ENCODE peak calls at places on chromosomes 3 and 15, in six cellular contexts. Z is neuronal stem cell, X is IMR-90, V is H9, P is mesenchymal stem cell, D is H1. I is an unnamed sample.

GRCh38 chr3:116112686-116113085 is 332.6 kb downstream of the LSAMP start:
- DNase-seq in Z (no peak), X (peak), V (no peak), P (peak), D (no peak), I (no peak)

GRCh38 chr3:175741951-175742350 is 882.8 kb downstream of the NAALADL2 start:
- DNase-seq in Z (no peak), X (peak), V (no peak), P (peak), D (no peak), I (peak)

GRCh38 chr3:170007031-170007663 is 30.6 kb upstream of the GPR160 start:
- DNase-seq in Z (no peak), X (peak), V (no peak), P (peak), D (no peak), I (no peak)

GRCh38 chr15:83871808-83872559 is 218.1 kb downstream of the ADAMTSL3 start:
- DNase-seq in Z (no peak), X (peak), V (no peak), P (peak), D (no peak), I (peak)

GRCh38 chr3:61663728-61664492 is 102.5 kb downstream of the PTPRG start:
- DNase-seq in Z (no peak), X (peak), V (peak), P (peak), D (no peak), I (peak)

GRCh38 chr3:174440350-174440716 is 418.8 kb upstream of the NAALADL2 start:
- DNase-seq in Z (no peak), X (peak), V (no peak), P (no peak), D (no peak), I (peak)

GRCh38 chr15:50543556-50543955 is 2.9 kb downstream of the USP50 start:
- DNase-seq in Z (no peak), X (peak), V (no peak), P (no peak), D (no peak), I (no peak)

GRCh38 chr15:38169982-38170381 is 82.7 kb upstream of the SPRED1 start:
- DNase-seq in Z (no peak), X (peak), V (no peak), P (peak), D (no peak), I (no peak)

GRCh38 chr3:181075098-181075497 is 85.6 kb upstream of the DNAJC19 start:
- DNase-seq in Z (no peak), X (no peak), V (peak), P (no peak), D (no peak), I (peak)

GRCh38 chr3:56788506-56788905 is 13.2 kb downstream of the ARHGEF3 start:
- DNase-seq in Z (no peak), X (no peak), V (no peak), P (no peak), D (no peak), I (no peak)

GRCh38 chr3:172528677-172529076 is 5.4 kb upstream of the TNFSF10 start:
- DNase-seq in Z (no peak), X (no peak), V (no peak), P (no peak), D (no peak), I (no peak)

GRCh38 chr15:35657679-35658201 is 111.8 kb upstream of the DPH6 start:
- DNase-seq in Z (no peak), X (peak), V (no peak), P (no peak), D (no peak), I (no peak)

GRCh38 chr15:72345280-72345679 is 25.3 kb upstream of the CELF6 start:
- DNase-seq in Z (no peak), X (no peak), V (no peak), P (no peak), D (no peak), I (no peak)

GRCh38 chr15:74793135-74794028 is 11.5 kb downstream of the CSK start:
- DNase-seq in Z (no peak), X (no peak), V (no peak), P (peak), D (no peak), I (no peak)

GRCh38 chr3:188071636-188072035 is 82.3 kb upstream of the LPP start:
- DNase-seq in Z (no peak), X (peak), V (no peak), P (peak), D (no peak), I (no peak)

GRCh38 chr3:41137686-41138111 is 61.6 kb upstream of the CTNNB1 start:
- DNase-seq in Z (no peak), X (no peak), V (no peak), P (no peak), D (no peak), I (peak)

GRCh38 chr3:183555541-183556081 is at the start of gene KLHL6:
- DNase-seq in Z (no peak), X (no peak), V (no peak), P (no peak), D (no peak), I (peak)

GRCh38 chr3:42745776-42746454 is 27.1 kb downstream of the CCDC13 start:
- DNase-seq in Z (no peak), X (no peak), V (peak), P (no peak), D (no peak), I (peak)

GRCh38 chr15:67018026-67018425 is 47.4 kb upstream of the SMAD3 start:
- DNase-seq in Z (no peak), X (no peak), V (no peak), P (no peak), D (no peak), I (no peak)

GRCh38 chr3:15667484-15667883 is 65.9 kb downstream of the BTD start:
- DNase-seq in Z (no peak), X (no peak), V (no peak), P (no peak), D (no peak), I (no peak)

GRCh38 chr3:143674100-143674968 is 173.9 kb downstream of the SLC9A9 start:
- DNase-seq in Z (peak), X (peak), V (peak), P (peak), D (peak), I (peak)

GRCh38 chr15:69146724-69147435 is 13.6 kb upstream of the GLCE start:
- DNase-seq in Z (no peak), X (no peak), V (no peak), P (no peak), D (no peak), I (no peak)

GRCh38 chr15:25738171-25738792 is 124.8 kb downstream of the ATP10A start:
- DNase-seq in Z (no peak), X (peak), V (no peak), P (no peak), D (no peak), I (no peak)

GRCh38 chr3:109369510-109369909 is 32.2 kb upstream of the DPPA4 start:
- DNase-seq in Z (no peak), X (no peak), V (peak), P (peak), D (peak), I (peak)

GRCh38 chr3:184597783-184598182 is 36.2 kb downstream of the EPHB3 start:
- DNase-seq in Z (no peak), X (no peak), V (no peak), P (no peak), D (no peak), I (no peak)

GRCh38 chr3:169657351-169658124 is 6.0 kb downstream of the MECOM start:
- DNase-seq in Z (no peak), X (no peak), V (no peak), P (no peak), D (no peak), I (no peak)

GRCh38 chr15:92391640-92392039 is 2.0 kb upstream of the ST8SIA2 start:
- DNase-seq in Z (no peak), X (peak), V (peak), P (peak), D (no peak), I (peak)

GRCh38 chr3:197787412-197787811 is 3.6 kb upstream of the LRCH3 start:
- DNase-seq in Z (no peak), X (peak), V (no peak), P (no peak), D (no peak), I (no peak)

GRCh38 chr3:69305011-69305410 is 80.9 kb downstream of the FRMD4B start:
- DNase-seq in Z (no peak), X (no peak), V (no peak), P (peak), D (no peak), I (no peak)

GRCh38 chr3:114213262-114213668 is 24.1 kb downstream of the ZNF80 start:
- DNase-seq in Z (no peak), X (peak), V (no peak), P (peak), D (no peak), I (no peak)

DNA sequence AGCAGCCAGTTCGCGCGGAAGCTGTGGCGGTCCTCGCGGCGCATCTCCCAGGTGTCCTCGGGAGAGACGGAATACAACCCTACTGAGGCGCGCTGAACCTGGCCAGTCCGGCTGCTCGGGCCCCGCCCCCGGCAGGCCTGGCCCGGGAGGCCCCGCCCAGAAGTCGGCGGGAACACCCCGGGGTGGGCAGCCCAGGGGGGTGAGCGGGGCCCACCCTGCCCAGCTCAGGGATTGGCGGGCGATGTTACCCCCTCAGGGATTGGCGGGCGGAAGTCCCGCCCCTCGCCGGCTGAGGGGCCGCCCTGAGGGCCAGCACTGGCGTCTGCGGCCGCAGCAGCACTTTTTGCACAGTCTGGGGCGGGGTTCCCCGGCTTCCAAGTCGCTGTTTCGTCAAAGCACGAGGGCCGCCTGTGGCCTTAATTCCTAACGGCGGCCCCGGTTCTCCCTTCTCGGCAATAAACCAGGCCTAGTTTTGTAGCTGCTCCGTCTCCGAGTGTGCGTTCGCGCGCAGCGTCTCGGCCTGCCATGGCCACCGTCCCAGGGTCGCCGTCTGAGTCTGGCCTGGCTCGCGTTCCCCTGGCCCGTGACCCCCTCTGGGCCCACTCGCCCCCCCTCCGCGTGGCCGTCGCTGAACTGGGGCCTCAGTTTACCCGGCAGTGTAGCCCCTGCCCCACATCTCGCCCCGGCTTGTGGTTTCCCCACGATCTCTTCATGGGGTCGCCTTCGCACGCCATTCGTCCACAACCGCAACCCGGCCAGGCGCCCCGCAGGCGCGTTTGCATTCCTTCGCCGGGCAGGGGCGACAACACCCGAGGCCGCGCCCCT is 30.0 kb downstream of the NBEAL2 start:
- DNase-seq in Z (peak), X (peak), V (peak), P (peak), D (peak), I (peak)
- H3K4ac ChIP-seq in Z (no peak), X (peak), V (peak), P (peak), D (peak), I (no peak)

GRCh38 chr15:61888074-61888780 is 172.0 kb downstream of the VPS13C start:
- DNase-seq in Z (no peak), X (peak), V (no peak), P (no peak), D (no peak), I (no peak)
- H2BK15ac ChIP-seq in Z (no peak), X (no peak), V (no peak), P (no peak), D (no peak), I (no peak)

DNA sequence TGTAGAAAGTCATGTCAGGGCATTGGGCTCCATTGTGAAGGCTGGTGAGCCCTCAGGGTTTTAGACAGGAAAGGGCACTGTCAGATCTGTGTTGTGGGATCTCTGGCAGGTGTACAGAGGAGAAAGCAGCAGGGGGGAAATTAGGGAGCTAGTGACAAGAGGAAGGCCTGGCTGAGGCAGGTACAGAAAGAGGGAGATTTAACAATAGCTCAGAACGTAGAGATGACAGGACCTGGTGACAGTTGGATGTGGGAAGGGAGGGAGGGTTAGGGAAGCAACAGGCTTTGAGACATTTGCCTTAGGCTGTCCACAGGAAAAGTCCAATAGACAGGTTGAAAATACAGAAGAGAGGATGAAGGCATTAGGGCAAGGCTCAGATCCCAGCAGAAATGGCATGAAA is 288.1 kb downstream of the EPHB1 start:
- DNase-seq in Z (no peak), X (no peak), V (no peak), P (no peak), D (no peak), I (no peak)
- H3K4ac ChIP-seq in Z (no peak), X (no peak), V (no peak), P (no peak), D (no peak), I (no peak)

GRCh38 chr3:18946524-18946923 is 201.8 kb upstream of the KCNH8 start:
- DNase-seq in Z (peak), X (no peak), V (peak), P (no peak), D (peak), I (peak)

DNA sequence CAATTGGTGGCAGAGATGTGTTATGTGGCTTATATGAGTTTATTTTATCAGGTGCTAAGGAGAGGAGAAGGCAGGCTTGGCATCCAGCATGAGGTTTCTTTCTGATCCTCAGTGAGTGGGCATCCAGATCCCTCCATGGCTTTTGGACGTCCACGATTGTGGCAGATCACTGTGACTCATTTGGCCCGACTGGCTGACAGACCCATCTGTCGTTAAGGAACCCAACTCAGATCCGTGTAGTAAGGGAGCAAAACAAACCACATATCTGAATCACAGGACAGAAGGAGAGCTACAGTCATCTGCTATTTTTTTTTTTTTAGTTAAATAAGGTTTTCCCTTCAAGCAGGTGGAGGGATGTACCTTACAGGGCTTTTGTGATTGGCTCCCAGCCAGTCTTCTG is 197.0 kb upstream of the KCNH8 start:
- DNase-seq in Z (no peak), X (no peak), V (no peak), P (no peak), D (no peak), I (no peak)
- H2BK15ac ChIP-seq in Z (no peak), X (no peak), V (no peak), P (no peak), D (no peak), I (no peak)